ENCODE peak calls at places on chromosome X, in five cellular contexts. G is GM12865, N is H1, M is adipocyte, L is HL-60. I is an unnamed sample.
A peak's percentile ranks its signal among the peaks of the same experiment; 100 is the strongest.

GRCh38 chrX:70998402-70999027 is 67.6 kb upstream of the SLC7A3 start:
- DNase-seq in G (peak; percentile 31), N (no peak), M (peak; percentile 63), L (peak; percentile 13), I (no peak)

GRCh38 chrX:119093991-119094741 is 21.4 kb downstream of the CT47C1 start:
- DNase-seq in G (no peak), L (no peak), N (no peak), M (peak; percentile 0), I (no peak)

GRCh38 chrX:6729581-6729980 is 194.7 kb upstream of the VCX3A start:
- DNase-seq in N (no peak), L (no peak), M (no peak), G (no peak), I (no peak)

GRCh38 chrX:109954333-109954732 is 48.6 kb upstream of the TMEM164 start:
- DNase-seq in N (no peak), L (no peak), M (no peak), G (no peak), I (no peak)

GRCh38 chrX:53239474-53239873 is 14.5 kb upstream of the KDM5C start:
- DNase-seq in G (peak; percentile 9), L (peak; percentile 45), M (no peak), N (no peak), I (no peak)

GRCh38 chrX:121641560-121641959 is 594.1 kb downstream of the GLUD2 start:
- DNase-seq in G (no peak), N (no peak), L (no peak), M (peak; percentile 79), I (no peak)

GRCh38 chrX:12149670-12150407 is 11.6 kb downstream of the FRMPD4 start:
- DNase-seq in G (no peak), N (no peak), L (no peak), M (no peak), I (no peak)

GRCh38 chrX:136065044-136065671 is 79.9 kb downstream of the SLC9A6 start:
- DNase-seq in M (peak; percentile 53), N (no peak), G (no peak), L (peak; percentile 41), I (no peak)

GRCh38 chrX:97843200-97843811 is 959.6 kb downstream of the RPA4 start:
- DNase-seq in G (no peak), L (no peak), M (no peak), N (no peak), I (no peak)

GRCh38 chrX:22740836-22741235 is 258.9 kb upstream of the DDX53 start:
- DNase-seq in N (no peak), G (no peak), L (no peak), M (no peak), I (no peak)

GRCh38 chrX:13287816-13288215 is 32.0 kb downstream of the ATXN3L start:
- DNase-seq in L (no peak), N (no peak), M (peak; percentile 52), G (no peak), I (no peak)

GRCh38 chrX:36407886-36408285 is 488.4 kb downstream of the CFAP47 start:
- DNase-seq in N (no peak), M (no peak), G (no peak), L (no peak), I (no peak)

GRCh38 chrX:95703696-95704095 is 980.9 kb upstream of the DIAPH2 start:
- DNase-seq in N (no peak), M (no peak), G (no peak), L (no peak), I (no peak)

GRCh38 chrX:27583976-27584375 is 6.2 kb upstream of the DCAF8L2 start:
- DNase-seq in N (no peak), M (no peak), L (no peak), G (no peak), I (no peak)

GRCh38 chrX:39816871-39817731 is 280.7 kb downstream of the BCOR start:
- DNase-seq in L (no peak), N (peak; percentile 74), G (no peak), M (peak; percentile 39), I (no peak)

GRCh38 chrX:65837875-65838549 is 170.6 kb downstream of the MSN start:
- DNase-seq in M (no peak), L (peak; percentile 77), N (no peak), G (no peak), I (no peak)

GRCh38 chrX:20372533-20372932 is 105.8 kb upstream of the RPS6KA3 start:
- DNase-seq in M (peak; percentile 52), L (no peak), G (no peak), N (no peak), I (no peak)

GRCh38 chrX:24117288-24117687 is 32.2 kb upstream of the ZFX start:
- DNase-seq in G (no peak), L (no peak), N (no peak), M (peak; percentile 79), I (peak; percentile 7)

GRCh38 chrX:131058136-131058868 is at the start of gene ARHGAP36:
- DNase-seq in G (no peak), L (no peak), M (no peak), N (no peak), I (peak; percentile 20)

GRCh38 chrX:48676893-48677270 is 6.7 kb upstream of the WAS start:
- DNase-seq in G (peak; percentile 15), N (no peak), L (no peak), M (no peak), I (no peak)

GRCh38 chrX:153571159-153571908 is 27.6 kb downstream of the CCNQ start:
- DNase-seq in M (no peak), N (no peak), G (no peak), L (no peak), I (no peak)

GRCh38 chrX:129534816-129535578 is 5.1 kb upstream of the OCRL start:
- DNase-seq in N (no peak), G (no peak), L (no peak), M (peak; percentile 38), I (no peak)

GRCh38 chrX:19549838-19550237 is 34.5 kb upstream of the MAP3K15 start:
- DNase-seq in G (no peak), L (no peak), N (no peak), M (no peak), I (no peak)

GRCh38 chrX:12383196-12383595 is 244.9 kb downstream of the FRMPD4 start:
- DNase-seq in N (no peak), M (no peak), L (no peak), G (no peak), I (no peak)

GRCh38 chrX:20140410-20140809 is 1.2 kb downstream of the EIF1AX start:
- DNase-seq in L (peak; percentile 39), N (no peak), G (peak; percentile 17), M (no peak), I (no peak)

GRCh38 chrX:11381464-11381863 is 88.3 kb downstream of the AMELX start:
- DNase-seq in G (peak; percentile 65), N (no peak), L (peak; percentile 39), M (peak; percentile 83), I (no peak)

GRCh38 chrX:70769659-70770232 is 138.8 kb downstream of the TEX11 start:
- DNase-seq in N (no peak), G (no peak), M (peak; percentile 55), L (no peak), I (no peak)

GRCh38 chrX:96833333-96833732 is 50.4 kb upstream of the RPA4 start:
- DNase-seq in L (no peak), M (peak; percentile 40), N (no peak), G (no peak), I (no peak)

GRCh38 chrX:69101655-69102251 is 63.5 kb downstream of the PJA1 start:
- DNase-seq in N (no peak), G (no peak), M (no peak), L (no peak), I (no peak)

GRCh38 chrX:22220941-22221340 is 51.8 kb upstream of the CBLL2 start:
- DNase-seq in L (no peak), G (no peak), N (no peak), M (peak; percentile 41), I (no peak)

DNA sequence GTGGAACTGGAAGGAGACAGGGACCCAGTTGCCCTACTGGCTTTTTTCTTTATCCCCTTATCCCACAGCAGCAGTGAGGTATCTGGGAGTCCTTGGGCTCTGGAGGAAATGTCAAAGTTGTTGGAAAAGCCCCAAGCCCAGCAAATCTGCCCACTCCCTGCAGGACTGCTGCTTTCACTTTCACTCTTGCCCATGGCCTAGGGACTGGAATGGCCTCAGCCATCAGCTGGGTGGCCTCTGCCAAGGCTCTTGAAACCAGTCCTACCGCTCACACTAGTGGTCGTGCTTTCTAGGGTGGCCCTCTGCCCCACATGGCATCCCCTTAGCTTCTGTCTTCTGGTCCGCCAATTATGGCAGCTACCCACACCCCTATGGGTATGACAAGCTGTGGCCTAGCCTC is 9.7 kb upstream of the RHOXF1 start:
- DNase-seq in G (no peak), N (no peak), M (no peak), L (no peak), I (no peak)
- H3K4me3 ChIP-seq in G (no peak overlapping the region), N (no peak overlapping the region), M (no peak overlapping the region), L (no peak overlapping the region), I (no peak overlapping the region)

GRCh38 chrX:134173541-134174272 is 63.3 kb upstream of the CCDC160 start:
- DNase-seq in M (no peak), L (no peak), N (no peak), G (no peak), I (no peak)

GRCh38 chrX:134172588-134173259 is 64.3 kb upstream of the CCDC160 start:
- DNase-seq in N (no peak), G (no peak), L (no peak), M (peak; percentile 40), I (peak; percentile 31)

GRCh38 chrX:134177527-134177926 is 59.5 kb upstream of the CCDC160 start:
- DNase-seq in N (no peak), G (no peak), M (no peak), L (no peak), I (no peak)

GRCh38 chrX:134171661-134172587 is 65.1 kb upstream of the CCDC160 start:
- DNase-seq in N (no peak), L (no peak), G (no peak), M (peak; percentile 28), I (peak; percentile 52)

DNA sequence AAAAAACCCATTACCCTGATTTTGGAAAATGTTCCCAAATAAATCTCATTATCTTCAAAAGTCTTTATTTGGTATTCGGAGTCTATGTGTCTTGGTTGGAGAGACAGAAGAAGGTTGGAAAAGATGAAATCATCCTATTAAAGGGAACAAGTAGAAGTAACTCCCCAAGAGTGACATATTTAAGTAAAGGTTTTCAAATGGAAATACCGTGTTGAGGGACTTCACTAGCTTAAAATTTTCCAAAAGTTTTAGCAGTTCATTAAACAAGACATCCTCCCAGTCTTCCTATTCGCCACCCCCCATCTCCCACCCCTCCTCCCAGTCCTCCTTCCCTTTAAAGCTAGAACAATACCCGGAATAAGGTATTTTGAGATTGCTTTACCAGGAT is 62.7 kb upstream of the CCDC160 start:
- DNase-seq in L (no peak), M (no peak), G (no peak), N (no peak), I (no peak)
- H3K4me3 ChIP-seq in L (no peak overlapping the region), M (no peak overlapping the region), G (no peak overlapping the region), N (peak overlapping the region; percentile 81), I (no peak overlapping the region)

GRCh38 chrX:115968436-115969252 is 201.9 kb upstream of the AGTR2 start:
- DNase-seq in N (peak; percentile 82), G (no peak), L (no peak), M (peak; percentile 65), I (peak; percentile 65)
- H3K4me3 ChIP-seq in N (peak overlapping the region; percentile 82), G (peak overlapping the region; percentile 40), L (no peak overlapping the region), M (peak overlapping the region; percentile 72), I (peak overlapping the region; percentile 30)

DNA sequence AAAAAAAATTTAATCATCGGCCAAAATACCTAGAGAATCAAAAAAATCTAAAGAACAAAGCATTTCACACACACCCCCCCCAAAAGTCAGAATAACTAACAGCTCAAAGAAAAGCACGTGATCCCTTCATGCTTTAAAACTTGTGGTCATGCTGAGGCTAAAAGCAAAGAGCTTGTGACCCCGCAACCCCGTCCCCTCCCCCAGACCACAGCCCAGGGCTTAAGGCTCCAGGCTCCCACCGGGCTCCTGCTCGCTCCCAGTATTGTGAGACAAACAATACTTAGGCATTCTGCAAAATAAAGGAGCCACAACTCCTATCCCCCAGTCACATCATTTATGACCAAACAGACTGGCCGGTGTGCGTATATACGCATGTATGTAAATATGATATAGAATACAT is 62.1 kb upstream of the CCDC160 start:
- DNase-seq in G (no peak), L (no peak), N (peak; percentile 39), M (no peak), I (no peak)
- H3K4me3 ChIP-seq in G (no peak overlapping the region), L (no peak overlapping the region), N (peak overlapping the region; percentile 81), M (no peak overlapping the region), I (no peak overlapping the region)